ENCODE peak calls at places on chromosomes 7 and 10, in four cellular contexts. U is RWPE1, K is GM19239, B is cerebellum. T is an unnamed sample.

GRCh38 chr7:112575864-112576263 is 95.1 kb downstream of the LSMEM1 start:
- DNase-seq in U (no peak), K (no peak), B (no peak), T (no peak)

GRCh38 chr10:52568309-52568708 is 204.3 kb downstream of the MBL2 start:
- DNase-seq in U (no peak), K (no peak), B (no peak), T (no peak)

GRCh38 chr10:126321455-126321854 is 66.8 kb downstream of the ADAM12 start:
- DNase-seq in U (no peak), K (no peak), B (no peak), T (no peak)

GRCh38 chr7:13921062-13921461 is 68.4 kb downstream of the ETV1 start:
- DNase-seq in U (no peak), K (no peak), B (no peak), T (no peak)

GRCh38 chr7:140232959-140233649 is 56.3 kb upstream of the KDM7A start:
- DNase-seq in U (no peak), K (no peak), B (no peak), T (no peak)

GRCh38 chr7:44279731-44280505 is 45.5 kb downstream of the CAMK2B start:
- DNase-seq in U (no peak), K (no peak), B (no peak), T (no peak)

GRCh38 chr10:78763651-78764395 is 304.9 kb upstream of the ZMIZ1 start:
- DNase-seq in U (no peak), K (no peak), B (no peak), T (peak)

GRCh38 chr10:103808784-103809183 is 46.6 kb downstream of the SH3PXD2A start:
- DNase-seq in U (no peak), K (no peak), B (no peak), T (peak)

GRCh38 chr10:30073045-30073766 is 13.8 kb upstream of the JCAD start:
- DNase-seq in U (no peak), K (no peak), B (no peak), T (no peak)

GRCh38 chr7:25482631-25483030 is 254.3 kb upstream of the NPVF start:
- DNase-seq in U (no peak), K (no peak), B (no peak), T (no peak)

GRCh38 chr7:151035024-151035717 is 6.9 kb downstream of the ABCB8 start:
- DNase-seq in U (no peak), K (no peak), B (no peak), T (no peak)

GRCh38 chr10:76252733-76253132 is 821.3 kb downstream of the LRMDA start:
- DNase-seq in U (no peak), K (no peak), B (no peak), T (no peak)

GRCh38 chr10:3046941-3047621 is 20.3 kb upstream of the PFKP start:
- DNase-seq in U (no peak), K (no peak), B (no peak), T (no peak)

T was measured in anterior cingulate cortex.